ENCODE peak calls at places on chromosome 10, in four cellular contexts. B is lung, L is lower lobe of right lung, D is brain microvascular endothelial cell. E is an unnamed sample. For H3K36me3, the result is how much of the 10 kb centered on the place peaks cover.

GRCh38 chr10:98150544-98150943 is 16.1 kb downstream of the R3HCC1L start:
- DNase-seq in B (no peak), L (no peak), D (peak), E (no peak)

GRCh38 chr10:34305189-34305588 is 509.9 kb downstream of the PARD3 start:
- DNase-seq in B (peak), L (peak), D (no peak), E (peak)

GRCh38 chr10:8055420-8056349 is 1.2 kb downstream of the GATA3 start:
- DNase-seq in B (no peak), L (no peak), D (no peak), E (peak)

GRCh38 chr10:88455831-88456230 is 127.3 kb downstream of the RNLS start:
- DNase-seq in B (no peak), L (no peak), D (no peak), E (no peak)

GRCh38 chr10:104330168-104331117 is 7.8 kb downstream of the ITPRIP start:
- DNase-seq in B (no peak), L (no peak), D (peak), E (peak)

GRCh38 chr10:89679986-89680385 is 21.4 kb upstream of the KIF20B start:
- DNase-seq in B (no peak), L (no peak), D (no peak), E (no peak)

GRCh38 chr10:73772280-73773151 is 9.3 kb upstream of the CHCHD1 start:
- DNase-seq in B (peak), L (peak), D (peak), E (peak)

GRCh38 chr10:75084834-75085384 is 26.5 kb upstream of the SAMD8 start:
- DNase-seq in B (no peak), L (no peak), D (no peak), E (no peak)

GRCh38 chr10:131998050-131998844 is 16.5 kb upstream of the BNIP3 start:
- DNase-seq in B (no peak), L (no peak), D (no peak), E (no peak)

GRCh38 chr10:24814568-24815313 is 91.1 kb upstream of the ARHGAP21 start:
- DNase-seq in B (no peak), L (no peak), D (peak), E (peak)

GRCh38 chr10:63889756-63890155 is 368.6 kb downstream of the REEP3 start:
- DNase-seq in B (no peak), L (no peak), D (no peak), E (no peak)

GRCh38 chr10:63523015-63523414 is 1.8 kb downstream of the REEP3 start:
- DNase-seq in B (no peak), L (no peak), D (no peak), E (no peak)

GRCh38 chr10:96565774-96566173 is 21.0 kb downstream of the TM9SF3 start:
- DNase-seq in B (no peak), L (no peak), D (peak), E (no peak)

GRCh38 chr10:1408656-1409358 is 328.5 kb downstream of the ADARB2 start:
- DNase-seq in B (peak), L (no peak), D (no peak), E (no peak)

GRCh38 chr10:124390788-124391187 is 27.9 kb downstream of the OAT start:
- DNase-seq in B (no peak), L (no peak), D (no peak), E (no peak)

GRCh38 chr10:102535481-102536147 is 31.8 kb downstream of the SUFU start:
- DNase-seq in B (no peak), L (no peak), D (no peak), E (no peak)

GRCh38 chr10:28530751-28531150 is 2.2 kb upstream of the WAC start:
- DNase-seq in B (no peak), L (no peak), D (no peak), E (no peak)

GRCh38 chr10:125032474-125032873 is 90.6 kb downstream of the ZRANB1 start:
- DNase-seq in B (no peak), L (no peak), D (no peak), E (no peak)

GRCh38 chr10:22605168-22605567 is 109.2 kb downstream of the PIP4K2A start:
- DNase-seq in B (no peak), L (no peak), D (no peak), E (peak)

GRCh38 chr10:102675887-102676616 is 31.8 kb downstream of the TRIM8 start:
- DNase-seq in B (no peak), L (no peak), D (peak), E (peak)

GRCh38 chr10:21261705-21262285 is 263.7 kb downstream of the SKIDA1 start:
- DNase-seq in B (no peak), L (no peak), D (no peak), E (no peak)

GRCh38 chr10:124231188-124232135 is 138.1 kb upstream of the CHST15 start:
- DNase-seq in B (no peak), L (no peak), D (no peak), E (no peak)

GRCh38 chr10:1044146-1044545 is 4.8 kb downstream of the IDI1 start:
- DNase-seq in B (no peak), L (no peak), D (no peak), E (no peak)

GRCh38 chr10:95315509-95315908 is 24.7 kb upstream of the PDLIM1 start:
- DNase-seq in B (no peak), L (no peak), D (no peak), E (no peak)
- H3K36me3 ChIP-seq in B (under half), L (under half), D (under half), E (under half)

DNA sequence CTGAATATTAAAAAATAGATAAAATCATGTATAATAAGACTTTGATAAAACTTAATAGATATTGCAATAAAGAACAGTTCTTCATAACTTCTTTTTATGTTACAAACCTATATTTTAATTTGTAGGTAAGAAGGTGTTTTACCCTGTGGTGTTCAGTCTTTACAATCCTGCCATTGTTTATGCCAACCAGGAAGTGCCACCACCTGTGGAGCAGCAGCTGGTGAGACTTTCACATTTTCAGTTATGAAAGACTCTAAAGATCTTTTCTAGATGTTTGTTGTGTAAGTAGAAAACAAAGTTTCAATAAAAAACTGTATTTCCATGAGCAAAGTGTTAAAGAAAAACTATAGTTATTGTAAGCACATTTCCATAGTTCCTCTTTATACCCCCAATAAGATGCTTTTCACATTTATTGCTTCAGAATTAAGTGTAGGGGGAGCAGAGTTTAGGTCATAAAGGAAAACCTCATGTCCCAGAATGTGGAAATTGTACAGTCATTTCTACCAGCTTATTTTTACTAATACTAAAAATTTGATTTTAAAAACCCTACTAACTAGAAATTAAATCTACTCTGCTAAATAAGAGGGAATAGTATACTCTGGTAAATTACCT is 28.7 kb downstream of the CSGALNACT2 start:
- DNase-seq in B (no peak), L (no peak), D (no peak), E (peak)
- H3K36me3 ChIP-seq in B (under half), L (under half), D (under half), E (under half)

DNA sequence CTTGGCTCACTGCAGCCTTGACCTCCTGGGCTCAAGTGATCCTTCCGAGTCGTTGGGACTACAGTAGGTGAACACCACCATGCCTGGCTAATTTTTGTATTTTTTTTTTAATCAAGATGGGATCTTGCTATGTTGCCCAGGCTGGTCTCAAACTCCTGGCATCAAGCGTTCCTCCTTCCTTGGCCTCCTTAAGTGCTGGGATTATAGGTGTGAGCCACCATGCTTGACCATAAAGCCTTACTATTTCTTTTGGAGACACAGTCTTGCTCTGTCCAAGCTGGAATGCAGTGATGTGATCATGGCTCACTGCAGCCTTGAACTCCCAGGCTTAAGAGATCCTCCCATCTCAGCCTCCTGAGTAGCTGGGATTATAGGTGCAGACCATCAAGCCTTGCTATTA is 12.6 kb downstream of the TFAM start:
- DNase-seq in B (no peak), L (no peak), D (no peak), E (no peak)
- H3K36me3 ChIP-seq in B (under half), L (half or more), D (under half), E (under half)

GRCh38 chr10:70163448-70163847 is 6.9 kb downstream of the SAR1A start:
- DNase-seq in B (no peak), L (no peak), D (no peak), E (no peak)
- H3K36me3 ChIP-seq in B (under half), L (half or more), D (under half), E (under half)

GRCh38 chr10:5788969-5789368 is 24.3 kb downstream of the GDI2 start:
- DNase-seq in B (no peak), L (no peak), D (no peak), E (no peak)
- H3K36me3 ChIP-seq in B (half or more), L (half or more), D (half or more), E (half or more)